ENCODE peak calls at places on chromosomes 4 and X, in ten cellular contexts. One of them, this sample, is unnamed.

GRCh38 chrX:133983243-133983973 is 2.0 kb downstream of the GPC3 start:
- DNase-seq in B cell: no peak
- DNase-seq in stomach: no peak
- DNase-seq in mucosa of descending colon: no peak
- DNase-seq in tibial artery: no peak
- DNase-seq in upper lobe of right lung: no peak
- DNase-seq in heart right ventricle: no peak
- DNase-seq in CD4-positive, alpha-beta T cell: no peak
- DNase-seq in tibial nerve: no peak
- DNase-seq in cardiac muscle cell: no peak
- DNase-seq in this sample: no peak

GRCh38 chr4:10020871-10021676 is at the start of gene SLC2A9:
- DNase-seq in B cell: no peak
- DNase-seq in stomach: no peak
- DNase-seq in mucosa of descending colon: no peak
- DNase-seq in tibial artery: no peak
- DNase-seq in upper lobe of right lung: no peak
- DNase-seq in heart right ventricle: no peak
- DNase-seq in CD4-positive, alpha-beta T cell: no peak
- DNase-seq in tibial nerve: no peak
- DNase-seq in cardiac muscle cell: peak
- DNase-seq in this sample: no peak

GRCh38 chr4:13160906-13161305 is 323.2 kb downstream of the RAB28 start:
- DNase-seq in B cell: no peak
- DNase-seq in stomach: no peak
- DNase-seq in mucosa of descending colon: no peak
- DNase-seq in tibial artery: no peak
- DNase-seq in upper lobe of right lung: no peak
- DNase-seq in heart right ventricle: no peak
- DNase-seq in CD4-positive, alpha-beta T cell: no peak
- DNase-seq in tibial nerve: no peak
- DNase-seq in cardiac muscle cell: no peak
- DNase-seq in this sample: no peak

GRCh38 chr4:140635606-140636005 is 66.8 kb upstream of the UCP1 start:
- DNase-seq in B cell: no peak
- DNase-seq in stomach: peak
- DNase-seq in mucosa of descending colon: peak
- DNase-seq in tibial artery: no peak
- DNase-seq in upper lobe of right lung: peak
- DNase-seq in heart right ventricle: peak
- DNase-seq in CD4-positive, alpha-beta T cell: no peak
- DNase-seq in tibial nerve: no peak
- DNase-seq in cardiac muscle cell: peak
- DNase-seq in this sample: peak

GRCh38 chrX:104195489-104196084 is 29.3 kb downstream of the FAM199X start:
- DNase-seq in B cell: peak
- DNase-seq in stomach: no peak
- DNase-seq in mucosa of descending colon: no peak
- DNase-seq in tibial artery: no peak
- DNase-seq in upper lobe of right lung: no peak
- DNase-seq in heart right ventricle: no peak
- DNase-seq in CD4-positive, alpha-beta T cell: no peak
- DNase-seq in tibial nerve: no peak
- DNase-seq in cardiac muscle cell: peak
- DNase-seq in this sample: peak

GRCh38 chr4:37463033-37463432 is 218.5 kb downstream of the NWD2 start:
- DNase-seq in B cell: no peak
- DNase-seq in stomach: no peak
- DNase-seq in mucosa of descending colon: peak
- DNase-seq in tibial artery: no peak
- DNase-seq in upper lobe of right lung: no peak
- DNase-seq in heart right ventricle: no peak
- DNase-seq in CD4-positive, alpha-beta T cell: no peak
- DNase-seq in tibial nerve: no peak
- DNase-seq in cardiac muscle cell: no peak
- DNase-seq in this sample: no peak

GRCh38 chr4:156976147-156976546 is 4.5 kb upstream of the PDGFC start:
- DNase-seq in B cell: no peak
- DNase-seq in stomach: no peak
- DNase-seq in mucosa of descending colon: no peak
- DNase-seq in tibial artery: no peak
- DNase-seq in upper lobe of right lung: no peak
- DNase-seq in heart right ventricle: no peak
- DNase-seq in CD4-positive, alpha-beta T cell: no peak
- DNase-seq in tibial nerve: no peak
- DNase-seq in cardiac muscle cell: peak
- DNase-seq in this sample: no peak

GRCh38 chrX:11665144-11666040 is at the start of gene ARHGAP6:
- DNase-seq in B cell: no peak
- DNase-seq in stomach: no peak
- DNase-seq in mucosa of descending colon: peak
- DNase-seq in tibial artery: peak
- DNase-seq in upper lobe of right lung: peak
- DNase-seq in heart right ventricle: peak
- DNase-seq in CD4-positive, alpha-beta T cell: no peak
- DNase-seq in tibial nerve: peak
- DNase-seq in cardiac muscle cell: peak
- DNase-seq in this sample: no peak

GRCh38 chrX:1391707-1392375 is at the start of gene SLC25A6:
- DNase-seq in B cell: peak
- DNase-seq in stomach: peak
- DNase-seq in mucosa of descending colon: peak
- DNase-seq in tibial artery: peak
- DNase-seq in upper lobe of right lung: peak
- DNase-seq in heart right ventricle: peak
- DNase-seq in CD4-positive, alpha-beta T cell: peak
- DNase-seq in tibial nerve: peak
- DNase-seq in cardiac muscle cell: peak
- DNase-seq in this sample: peak

GRCh38 chr4:138612428-138612827 is 370.3 kb upstream of the SLC7A11 start:
- DNase-seq in B cell: no peak
- DNase-seq in stomach: no peak
- DNase-seq in mucosa of descending colon: no peak
- DNase-seq in tibial artery: no peak
- DNase-seq in upper lobe of right lung: no peak
- DNase-seq in heart right ventricle: no peak
- DNase-seq in CD4-positive, alpha-beta T cell: no peak
- DNase-seq in tibial nerve: no peak
- DNase-seq in cardiac muscle cell: no peak
- DNase-seq in this sample: no peak

GRCh38 chr4:21543514-21543913 is 405.1 kb downstream of the KCNIP4 start:
- DNase-seq in B cell: no peak
- DNase-seq in stomach: no peak
- DNase-seq in mucosa of descending colon: no peak
- DNase-seq in tibial artery: no peak
- DNase-seq in upper lobe of right lung: no peak
- DNase-seq in heart right ventricle: no peak
- DNase-seq in CD4-positive, alpha-beta T cell: no peak
- DNase-seq in tibial nerve: no peak
- DNase-seq in cardiac muscle cell: no peak
- DNase-seq in this sample: no peak

GRCh38 chr4:107950746-107951540 is 19.6 kb downstream of the CYP2U1 start:
- DNase-seq in B cell: no peak
- DNase-seq in stomach: no peak
- DNase-seq in mucosa of descending colon: no peak
- DNase-seq in tibial artery: no peak
- DNase-seq in upper lobe of right lung: no peak
- DNase-seq in heart right ventricle: no peak
- DNase-seq in CD4-positive, alpha-beta T cell: no peak
- DNase-seq in tibial nerve: no peak
- DNase-seq in cardiac muscle cell: no peak
- DNase-seq in this sample: no peak

DNA sequence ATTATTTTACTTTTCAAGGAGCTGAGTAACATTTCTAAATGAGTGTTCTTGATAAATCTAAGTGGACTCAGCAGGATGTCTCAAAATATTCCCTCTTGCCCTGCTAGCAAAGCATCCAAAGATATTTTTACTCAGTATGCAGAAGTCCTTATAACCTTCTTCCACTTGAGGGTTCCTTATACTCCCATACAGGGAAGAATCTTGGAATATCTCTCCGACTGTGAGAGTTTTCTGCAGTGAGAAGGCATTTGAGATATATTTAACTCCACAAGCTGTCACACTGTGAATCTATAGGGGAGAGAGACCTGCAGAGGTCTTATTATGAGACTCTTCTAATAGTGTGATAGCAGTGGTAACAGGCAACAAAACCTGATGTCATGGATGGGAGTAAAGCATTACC is 1034.4 kb upstream of the PABPC4L start:
- DNase-seq in B cell: no peak
- DNase-seq in stomach: no peak
- DNase-seq in mucosa of descending colon: no peak
- DNase-seq in tibial artery: no peak
- DNase-seq in upper lobe of right lung: no peak
- DNase-seq in heart right ventricle: no peak
- DNase-seq in CD4-positive, alpha-beta T cell: no peak
- DNase-seq in tibial nerve: no peak
- DNase-seq in cardiac muscle cell: no peak
- DNase-seq in this sample: no peak
- TF ChIP-seq CTCF in B cell: no peak
- TF ChIP-seq CTCF in stomach: no peak
- TF ChIP-seq CTCF in mucosa of descending colon: no peak
- TF ChIP-seq CTCF in tibial artery: no peak
- TF ChIP-seq CTCF in upper lobe of right lung: no peak
- TF ChIP-seq CTCF in heart right ventricle: no peak
- TF ChIP-seq CTCF in CD4-positive, alpha-beta T cell: no peak
- TF ChIP-seq CTCF in tibial nerve: no peak
- TF ChIP-seq CTCF in cardiac muscle cell: no peak
- TF ChIP-seq CTCF in this sample: no peak

GRCh38 chr4:150863456-150863855 is 151.6 kb downstream of the LRBA start:
- DNase-seq in B cell: no peak
- DNase-seq in stomach: no peak
- DNase-seq in mucosa of descending colon: no peak
- DNase-seq in tibial artery: no peak
- DNase-seq in upper lobe of right lung: no peak
- DNase-seq in heart right ventricle: no peak
- DNase-seq in CD4-positive, alpha-beta T cell: no peak
- DNase-seq in tibial nerve: no peak
- DNase-seq in cardiac muscle cell: peak
- DNase-seq in this sample: no peak

GRCh38 chr4:150862829-150863228 is 152.3 kb downstream of the LRBA start:
- DNase-seq in B cell: no peak
- DNase-seq in stomach: no peak
- DNase-seq in mucosa of descending colon: no peak
- DNase-seq in tibial artery: no peak
- DNase-seq in upper lobe of right lung: no peak
- DNase-seq in heart right ventricle: no peak
- DNase-seq in CD4-positive, alpha-beta T cell: no peak
- DNase-seq in tibial nerve: no peak
- DNase-seq in cardiac muscle cell: no peak
- DNase-seq in this sample: no peak

DNA sequence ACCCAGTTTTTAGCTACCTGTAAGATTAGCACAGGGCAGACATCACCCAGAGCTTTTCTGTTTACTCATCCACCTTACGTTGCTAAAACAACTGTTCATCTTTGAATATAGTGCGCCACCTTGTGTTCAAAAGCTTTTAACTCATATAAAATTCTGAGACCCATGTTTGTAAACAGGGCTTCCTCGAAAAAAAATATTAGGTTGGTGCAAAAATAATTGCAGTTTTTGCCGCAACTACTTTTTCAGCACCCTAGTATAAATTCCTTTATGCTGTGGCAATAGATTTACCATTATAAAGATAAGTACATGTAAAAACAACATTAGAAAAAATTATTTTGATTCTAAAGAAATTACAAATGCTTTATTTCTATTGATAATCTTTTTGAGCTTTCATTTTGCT is 147.9 kb downstream of the LRBA start:
- DNase-seq in B cell: peak
- DNase-seq in stomach: no peak
- DNase-seq in mucosa of descending colon: no peak
- DNase-seq in tibial artery: no peak
- DNase-seq in upper lobe of right lung: no peak
- DNase-seq in heart right ventricle: no peak
- DNase-seq in CD4-positive, alpha-beta T cell: no peak
- DNase-seq in tibial nerve: no peak
- DNase-seq in cardiac muscle cell: peak
- DNase-seq in this sample: peak
- TF ChIP-seq CTCF in B cell: peak
- TF ChIP-seq CTCF in stomach: peak
- TF ChIP-seq CTCF in mucosa of descending colon: no peak
- TF ChIP-seq CTCF in tibial artery: peak
- TF ChIP-seq CTCF in upper lobe of right lung: peak
- TF ChIP-seq CTCF in heart right ventricle: peak
- TF ChIP-seq CTCF in CD4-positive, alpha-beta T cell: peak
- TF ChIP-seq CTCF in tibial nerve: peak
- TF ChIP-seq CTCF in cardiac muscle cell: peak
- TF ChIP-seq CTCF in this sample: no peak

GRCh38 chrX:4263005-4263404 is 549.6 kb upstream of the PRKX start:
- DNase-seq in B cell: no peak
- DNase-seq in stomach: no peak
- DNase-seq in mucosa of descending colon: no peak
- DNase-seq in tibial artery: no peak
- DNase-seq in upper lobe of right lung: no peak
- DNase-seq in heart right ventricle: no peak
- DNase-seq in CD4-positive, alpha-beta T cell: no peak
- DNase-seq in tibial nerve: no peak
- DNase-seq in cardiac muscle cell: no peak
- DNase-seq in this sample: peak

GRCh38 chrX:4265036-4265435 is 551.6 kb upstream of the PRKX start:
- DNase-seq in B cell: no peak
- DNase-seq in stomach: no peak
- DNase-seq in mucosa of descending colon: no peak
- DNase-seq in tibial artery: no peak
- DNase-seq in upper lobe of right lung: no peak
- DNase-seq in heart right ventricle: no peak
- DNase-seq in CD4-positive, alpha-beta T cell: no peak
- DNase-seq in tibial nerve: no peak
- DNase-seq in cardiac muscle cell: no peak
- DNase-seq in this sample: no peak

GRCh38 chrX:4268676-4269075 is 555.2 kb upstream of the PRKX start:
- DNase-seq in B cell: no peak
- DNase-seq in stomach: no peak
- DNase-seq in mucosa of descending colon: no peak
- DNase-seq in tibial artery: no peak
- DNase-seq in upper lobe of right lung: no peak
- DNase-seq in heart right ventricle: no peak
- DNase-seq in CD4-positive, alpha-beta T cell: no peak
- DNase-seq in tibial nerve: no peak
- DNase-seq in cardiac muscle cell: no peak
- DNase-seq in this sample: no peak
- TF ChIP-seq CTCF in B cell: no peak
- TF ChIP-seq CTCF in stomach: no peak
- TF ChIP-seq CTCF in mucosa of descending colon: no peak
- TF ChIP-seq CTCF in tibial artery: no peak
- TF ChIP-seq CTCF in upper lobe of right lung: no peak
- TF ChIP-seq CTCF in heart right ventricle: no peak
- TF ChIP-seq CTCF in CD4-positive, alpha-beta T cell: no peak
- TF ChIP-seq CTCF in tibial nerve: no peak
- TF ChIP-seq CTCF in cardiac muscle cell: no peak
- TF ChIP-seq CTCF in this sample: no peak

DNA sequence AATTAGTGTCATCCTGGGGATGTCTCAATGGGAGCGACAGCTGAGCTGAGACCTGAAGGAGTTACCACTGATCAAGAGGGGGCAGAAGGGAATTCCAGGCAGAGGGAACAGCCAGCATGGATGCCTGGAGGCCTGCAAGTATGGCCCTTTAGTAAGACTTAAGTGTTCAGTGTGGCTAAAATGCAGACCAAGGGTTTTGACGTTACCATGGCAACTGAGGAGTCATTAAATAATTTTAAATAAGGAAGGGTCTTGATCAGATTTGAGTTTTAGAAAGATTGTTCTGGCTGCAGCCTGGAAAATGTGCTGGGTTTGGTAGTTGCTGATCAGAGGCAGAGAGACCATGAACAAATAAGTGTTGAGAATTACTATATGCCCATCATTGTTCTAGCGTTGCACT is 285.5 kb downstream of the USP46 start:
- DNase-seq in B cell: no peak
- DNase-seq in stomach: no peak
- DNase-seq in mucosa of descending colon: no peak
- DNase-seq in tibial artery: no peak
- DNase-seq in upper lobe of right lung: no peak
- DNase-seq in heart right ventricle: no peak
- DNase-seq in CD4-positive, alpha-beta T cell: no peak
- DNase-seq in tibial nerve: no peak
- DNase-seq in cardiac muscle cell: no peak
- DNase-seq in this sample: no peak
- TF ChIP-seq CTCF in B cell: no peak
- TF ChIP-seq CTCF in stomach: no peak
- TF ChIP-seq CTCF in mucosa of descending colon: no peak
- TF ChIP-seq CTCF in tibial artery: no peak
- TF ChIP-seq CTCF in upper lobe of right lung: no peak
- TF ChIP-seq CTCF in heart right ventricle: no peak
- TF ChIP-seq CTCF in CD4-positive, alpha-beta T cell: no peak
- TF ChIP-seq CTCF in tibial nerve: no peak
- TF ChIP-seq CTCF in cardiac muscle cell: no peak
- TF ChIP-seq CTCF in this sample: no peak

This sample was measured in Calu3.